ENCODE peak calls at places on chromosomes 4 and X, in six cellular contexts. Q is mesenteric fat pad; P is stimulated activated CD8-positive, alpha-beta memory T cell treated with anti-CD3 and anti-CD28 coated beads, Interleukin-4, amount 100 ng/mL, for 24 hours; A is mucosa of descending colon; X is HT1080; Z is NCI-H2171 treated with DMSO at 0.1 percent for 48 hours. S is an unnamed sample.
A peak's percentile ranks its signal among the peaks of the same experiment; 100 is the strongest.

GRCh38 chrX:16552546-16552945 is 97.4 kb upstream of the S100G start:
- DNase-seq in Q (no peak), P (no peak), A (no peak), X (peak; percentile 54), Z (no peak), S (no peak)

GRCh38 chr4:111991163-111991562 is 154.1 kb upstream of the FAM241A start:
- DNase-seq in Q (no peak), P (no peak), A (no peak), X (no peak), Z (no peak), S (no peak)

GRCh38 chrX:85108165-85108564 is 104.5 kb downstream of the APOOL start:
- DNase-seq in Q (no peak), P (no peak), A (no peak), X (peak; percentile 1), Z (no peak), S (no peak)

GRCh38 chr4:37685726-37686372 is 327 bp downstream of the RELL1 start:
- DNase-seq in Q (peak; percentile 90), P (peak; percentile 26), A (peak; percentile 77), X (peak; percentile 31), Z (no peak), S (no peak)

GRCh38 chr4:106366026-106366425 is 2.6 kb downstream of the GIMD1 start:
- DNase-seq in Q (no peak), P (no peak), A (no peak), X (no peak), Z (no peak), S (no peak)

GRCh38 chrX:135000516-135000915 is 9.7 kb downstream of the SMIM10 start:
- DNase-seq in Q (no peak), P (no peak), A (no peak), X (no peak), Z (no peak), S (no peak)

GRCh38 chr4:17577660-17578481 is 873 bp downstream of the LAP3 start:
- DNase-seq in Q (no peak), P (peak; percentile 9), A (peak; percentile 77), X (peak; percentile 27), Z (no peak), S (peak; percentile 90)

GRCh38 chrX:29318051-29318450 is 730.8 kb downstream of the IL1RAPL1 start:
- DNase-seq in Q (no peak), P (no peak), A (no peak), X (no peak), Z (no peak), S (no peak)

GRCh38 chrX:71930298-71930697 is 19.7 kb downstream of the NHSL2 start:
- DNase-seq in Q (no peak), P (no peak), A (no peak), X (no peak), Z (no peak), S (no peak)